ENCODE peak calls at places on chromosomes 5 and 9, in five cellular contexts. Z, T, P, F and C are unnamed samples.

GRCh38 chr5:56286015-56286992 is 53.2 kb upstream of the ANKRD55 start:
- DNase-seq in Z (no peak), T (no peak), P (no peak), F (no peak), C (no peak)

GRCh38 chr5:81313686-81314085 is 12.3 kb downstream of the ZCCHC9 start:
- DNase-seq in Z (no peak), T (no peak), P (peak; percentile 31), F (no peak), C (no peak)

GRCh38 chr9:75488082-75488713 is 399.9 kb downstream of the OSTF1 start:
- DNase-seq in Z (peak; percentile 68), T (no peak), P (no peak), F (peak; percentile 16), C (no peak)

GRCh38 chr5:3320317-3320865 is 275.2 kb upstream of the IRX1 start:
- DNase-seq in Z (no peak), T (no peak), P (peak; percentile 78), F (no peak), C (no peak)

GRCh38 chr5:76942581-76942980 is 10.3 kb upstream of the CRHBP start:
- DNase-seq in Z (no peak), T (no peak), P (peak; percentile 76), F (no peak), C (no peak)

GRCh38 chr5:151622367-151623097 is 31.4 kb upstream of the FAT2 start:
- DNase-seq in Z (no peak), T (no peak), P (no peak), F (no peak), C (no peak)

GRCh38 chr5:16192311-16192710 is 12.7 kb upstream of the MARCHF11 start:
- DNase-seq in Z (no peak), T (no peak), P (no peak), F (no peak), C (no peak)

GRCh38 chr5:141743652-141744333 is 61.8 kb upstream of the ARAP3 start:
- DNase-seq in Z (no peak), T (no peak), P (no peak), F (no peak), C (no peak)

GRCh38 chr5:127957183-127957582 is 126.4 kb upstream of the SLC12A2 start:
- DNase-seq in Z (no peak), T (no peak), P (peak; percentile 72), F (peak; percentile 41), C (peak; percentile 21)

GRCh38 chr5:39779836-39780235 is 355.1 kb upstream of the DAB2 start:
- DNase-seq in Z (no peak), T (no peak), P (peak; percentile 48), F (no peak), C (no peak)

GRCh38 chr9:33187519-33188218 is 20.5 kb upstream of the B4GALT1 start:
- DNase-seq in Z (no peak), T (no peak), P (peak; percentile 79), F (peak; percentile 66), C (no peak)

GRCh38 chr5:88780731-88781130 is 102.3 kb downstream of the MEF2C start:
- DNase-seq in Z (no peak), T (no peak), P (no peak), F (no peak), C (no peak)

GRCh38 chr5:98428806-98429205 is 344.7 kb upstream of the RGMB start:
- DNase-seq in Z (peak; percentile 75), T (no peak), P (peak; percentile 74), F (no peak), C (no peak)

GRCh38 chr9:115107701-115108100 is 10.3 kb downstream of the TNC start:
- DNase-seq in Z (no peak), T (no peak), P (peak; percentile 73), F (no peak), C (no peak)

GRCh38 chr9:19201899-19202891 is 28.3 kb upstream of the DENND4C start:
- DNase-seq in Z (no peak), T (no peak), P (no peak), F (no peak), C (no peak)

GRCh38 chr5:119336262-119336661 is 19.6 kb upstream of the TNFAIP8 start:
- DNase-seq in Z (no peak), T (no peak), P (no peak), F (no peak), C (no peak)

GRCh38 chr5:17275279-17276158 is 58.1 kb downstream of the BASP1 start:
- DNase-seq in Z (peak; percentile 68), T (no peak), P (no peak), F (no peak), C (no peak)

GRCh38 chr9:76459691-76460635 is 981 bp downstream of the GCNT1 start:
- DNase-seq in Z (no peak), T (peak; percentile 4), P (peak; percentile 74), F (peak; percentile 24), C (no peak)

GRCh38 chr5:95644351-95645042 is 2.1 kb upstream of the RFESD start:
- DNase-seq in Z (no peak), T (peak; percentile 20), P (peak; percentile 47), F (no peak), C (no peak)